ENCODE peak calls at places on chromosomes 6 and 20, in four cellular contexts. K is left ventricle myocardium inferior; C is CD4-positive, CD25-positive, alpha-beta regulatory T cell; E is CD4-positive, alpha-beta memory T cell. Z is an unnamed sample.

GRCh38 chr20:46056970-46057855 is 28.2 kb downstream of the SLC12A5 start:
- DNase-seq in E (no peak), K (peak; percentile 29), C (no peak), Z (no peak)

GRCh38 chr20:63319164-63320040 is 26.4 kb downstream of the COL20A1 start:
- DNase-seq in C (no peak), K (no peak), E (no peak), Z (no peak)

GRCh38 chr6:31720196-31720770 is 1.3 kb downstream of the LY6G6C start:
- DNase-seq in K (no peak), C (no peak), E (no peak), Z (no peak)

GRCh38 chr20:47568019-47568418 is 66.3 kb downstream of the NCOA3 start:
- DNase-seq in E (no peak), K (no peak), C (no peak), Z (no peak)

GRCh38 chr6:35294308-35294945 is 3.2 kb upstream of the DEF6 start:
- DNase-seq in C (peak; percentile 30), K (no peak), E (peak; percentile 54), Z (no peak)

GRCh38 chr20:63706852-63707557 is 771 bp downstream of the ARFRP1 start:
- DNase-seq in K (no peak), E (peak; percentile 63), C (peak; percentile 42), Z (no peak)

GRCh38 chr20:8020314-8021079 is 936 bp upstream of the TMX4 start:
- DNase-seq in K (no peak), E (peak; percentile 75), C (peak; percentile 20), Z (no peak)

GRCh38 chr6:170136541-170137175 is 154.2 kb downstream of the DLL1 start:
- DNase-seq in C (no peak), E (no peak), K (no peak), Z (no peak)

GRCh38 chr20:21712443-21713059 is 7.1 kb downstream of the PAX1 start:
- DNase-seq in C (no peak), E (no peak), K (no peak), Z (no peak)

GRCh38 chr6:70371454-70372105 is 41.7 kb upstream of the FAM135A start:
- DNase-seq in C (no peak), K (no peak), E (peak; percentile 61), Z (no peak)

GRCh38 chr6:135642912-135643311 is 145.4 kb upstream of the AHI1 start:
- DNase-seq in E (no peak), C (no peak), K (no peak), Z (no peak)

GRCh38 chr6:19906161-19906560 is 69.0 kb downstream of the ID4 start:
- DNase-seq in K (no peak), C (no peak), E (no peak), Z (no peak)

GRCh38 chr6:115467726-115468125 is 593.0 kb downstream of the FRK start:
- DNase-seq in K (no peak), E (no peak), C (no peak), Z (no peak)

GRCh38 chr6:139927236-139927635 is 552.8 kb upstream of the CITED2 start:
- DNase-seq in K (no peak), E (peak; percentile 3), C (no peak), Z (no peak)

GRCh38 chr6:82955841-82956240 is 109.8 kb downstream of the UBE3D start:
- DNase-seq in K (no peak), C (no peak), E (no peak), Z (no peak)

GRCh38 chr6:170438861-170439260 is 114.2 kb downstream of the PSMB1 start:
- DNase-seq in E (no peak), K (no peak), C (no peak), Z (no peak)

GRCh38 chr20:63844384-63845025 is 13.4 kb upstream of the ZBTB46 start:
- DNase-seq in C (no peak), K (no peak), E (no peak), Z (no peak)

GRCh38 chr6:3317741-3318211 is 59.0 kb downstream of the PSMG4 start:
- DNase-seq in C (no peak), K (no peak), E (no peak), Z (peak; percentile 38)

GRCh38 chr6:145428656-145429173 is 306.6 kb downstream of the EPM2A start:
- DNase-seq in K (no peak), C (no peak), E (no peak), Z (no peak)

GRCh38 chr20:38245753-38246152 is 14.8 kb downstream of the KIAA1755 start:
- DNase-seq in K (no peak), E (no peak), C (no peak), Z (peak; percentile 39)

GRCh38 chr6:14915888-14916832 is 329.7 kb upstream of the JARID2 start:
- DNase-seq in E (no peak), C (no peak), K (no peak), Z (no peak)

GRCh38 chr20:17495826-17496225 is 35.4 kb downstream of the BFSP1 start:
- DNase-seq in K (no peak), E (no peak), C (no peak), Z (no peak)

GRCh38 chr6:15340775-15341174 is 94.9 kb downstream of the JARID2 start:
- DNase-seq in C (no peak), E (no peak), K (no peak), Z (no peak)

GRCh38 chr20:35297153-35297552 is 4.9 kb upstream of the FAM83C start:
- DNase-seq in K (no peak), E (no peak), C (no peak), Z (no peak)

GRCh38 chr6:34560366-34561226 is 4.5 kb upstream of the SPDEF start:
- DNase-seq in C (no peak), K (peak; percentile 28), E (no peak), Z (no peak)

GRCh38 chr6:20313960-20314530 is 87.6 kb upstream of the E2F3 start:
- DNase-seq in E (no peak), K (no peak), C (no peak), Z (no peak)

GRCh38 chr20:23294166-23294565 is 56.4 kb upstream of the NXT1 start:
- DNase-seq in K (no peak), C (no peak), E (no peak), Z (no peak)

GRCh38 chr6:2979819-2980464 is 8.6 kb upstream of the SERPINB6 start:
- DNase-seq in K (no peak), C (no peak), E (no peak), Z (no peak)

GRCh38 chr20:15889073-15889923 is 684.0 kb downstream of the KIF16B start:
- DNase-seq in C (no peak), K (no peak), E (no peak), Z (no peak)

DNA sequence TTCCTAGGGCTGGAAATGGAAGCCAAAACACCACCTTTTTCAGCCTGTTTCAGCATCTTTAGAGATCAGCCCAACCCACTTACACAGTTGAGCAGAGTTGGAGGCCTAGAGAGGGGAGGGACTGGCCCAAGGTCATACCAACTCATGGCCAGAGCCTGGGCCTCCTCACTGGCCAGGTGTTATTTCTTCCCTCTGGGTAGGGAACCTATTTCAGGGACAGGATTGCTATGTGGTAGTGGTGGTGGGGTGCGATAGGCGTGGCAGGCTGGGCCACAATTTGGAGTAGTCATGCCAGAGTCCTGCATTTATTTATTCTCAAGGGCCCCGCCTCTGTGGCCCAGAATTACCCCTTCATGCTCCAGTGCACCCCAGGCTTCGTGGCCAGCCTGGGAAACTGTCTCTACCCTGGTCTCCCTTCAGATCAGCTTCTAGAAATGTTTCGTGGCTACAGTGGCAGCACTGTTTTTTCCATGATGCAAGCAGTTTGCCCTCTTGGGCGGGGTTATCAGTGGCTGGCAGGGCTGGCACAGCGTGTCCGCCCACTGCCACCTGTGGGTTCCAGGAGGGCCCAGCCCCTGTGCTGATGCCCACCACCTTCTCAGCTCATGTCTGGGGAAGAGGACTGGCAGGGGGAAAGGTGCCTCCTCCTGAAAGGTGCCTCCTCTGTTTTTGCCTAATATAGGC is 6.2 kb downstream of the VEGFA start:
- DNase-seq in C (no peak), E (no peak), K (no peak), Z (no peak)
- H3K27ac ChIP-seq in C (no peak overlapping the region), E (no peak overlapping the region), K (peak overlapping the region; percentile 98), Z (peak overlapping the region; percentile 99)

GRCh38 chr20:50417484-50418235 is 92.5 kb upstream of the PTPN1 start:
- DNase-seq in E (no peak), K (peak; percentile 5), C (no peak), Z (no peak)
- H3K27ac ChIP-seq in E (no peak overlapping the region), K (peak overlapping the region; percentile 98), C (no peak overlapping the region), Z (peak overlapping the region; percentile 99)

GRCh38 chr6:40671338-40672050 is 84.3 kb upstream of the LRFN2 start:
- DNase-seq in C (no peak), E (no peak), K (no peak), Z (no peak)
- H3K27ac ChIP-seq in C (no peak overlapping the region), E (no peak overlapping the region), K (no peak overlapping the region), Z (no peak overlapping the region)

GRCh38 chr20:9218412-9219001 is 149.6 kb downstream of the PLCB4 start:
- DNase-seq in E (no peak), C (no peak), K (no peak), Z (no peak)

GRCh38 chr20:9225879-9226278 is 157.0 kb downstream of the PLCB4 start:
- DNase-seq in C (no peak), E (no peak), K (peak; percentile 28), Z (peak; percentile 7)

GRCh38 chr20:9215539-9215938 is 146.7 kb downstream of the PLCB4 start:
- DNase-seq in C (no peak), K (no peak), E (no peak), Z (no peak)

GRCh38 chr20:9223296-9223695 is 154.4 kb downstream of the PLCB4 start:
- DNase-seq in E (no peak), C (no peak), K (no peak), Z (no peak)

GRCh38 chr20:9220874-9221547 is 152.1 kb downstream of the PLCB4 start:
- DNase-seq in E (no peak), C (no peak), K (no peak), Z (no peak)
- H3K27ac ChIP-seq in E (no peak overlapping the region), C (no peak overlapping the region), K (peak overlapping the region; percentile 1), Z (no peak overlapping the region)

GRCh38 chr6:151447237-151447636 is 4.7 kb downstream of the RMND1 start:
- DNase-seq in K (no peak), C (no peak), E (no peak), Z (no peak)
- H3K27ac ChIP-seq in K (peak overlapping the region; percentile 69), C (no peak overlapping the region), E (no peak overlapping the region), Z (no peak overlapping the region)

DNA sequence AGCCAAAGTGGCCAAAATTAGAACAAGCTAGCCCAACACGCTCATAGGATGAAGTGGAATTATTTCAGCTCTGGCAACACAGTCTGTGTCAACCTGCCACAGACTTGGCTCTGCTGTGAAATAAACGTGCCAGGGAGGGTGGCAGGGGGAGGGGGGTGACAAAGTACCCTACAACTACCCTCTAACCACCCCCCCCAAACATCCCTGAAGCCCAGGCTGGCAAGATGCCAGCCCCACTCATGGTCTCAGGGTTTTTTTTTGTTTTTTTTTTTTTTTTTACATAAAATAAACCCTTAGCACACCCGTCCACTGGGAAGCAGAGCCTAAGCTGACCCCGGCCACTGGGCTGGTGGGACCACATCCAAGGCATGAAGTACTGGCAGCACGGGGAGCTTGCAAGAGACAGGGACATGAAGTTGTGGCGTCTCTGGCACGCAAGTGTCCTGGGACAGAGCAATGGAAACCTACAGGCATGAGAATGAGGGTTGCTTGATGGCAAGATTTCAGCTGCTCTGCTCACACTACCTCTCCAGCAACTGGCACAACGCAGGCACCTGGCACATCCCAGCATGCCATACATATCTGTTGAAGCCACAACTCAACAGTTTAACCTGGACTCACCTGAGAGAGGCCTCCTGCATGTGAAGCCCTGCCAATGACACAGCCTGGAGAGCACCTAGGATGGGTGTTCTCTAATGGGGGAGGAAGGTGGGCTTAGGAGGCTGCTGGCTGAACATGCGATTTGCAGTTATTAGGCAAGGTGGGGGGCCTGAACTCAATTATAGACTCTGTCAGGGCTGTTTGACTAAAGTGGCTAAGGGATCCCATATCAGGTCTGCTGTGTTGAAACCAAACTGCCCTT is 76.4 kb downstream of the TRAM2 start:
- DNase-seq in C (no peak), K (peak; percentile 59), E (no peak), Z (no peak)
- H3K27ac ChIP-seq in C (no peak overlapping the region), K (peak overlapping the region; percentile 88), E (no peak overlapping the region), Z (peak overlapping the region; percentile 80)

GRCh38 chr20:5807431-5807830 is 57.2 kb downstream of the SHLD1 start:
- DNase-seq in E (no peak), K (no peak), C (no peak), Z (no peak)
- H3K27ac ChIP-seq in E (no peak overlapping the region), K (no peak overlapping the region), C (no peak overlapping the region), Z (no peak overlapping the region)

GRCh38 chr6:75290136-75290535 is 5.5 kb upstream of the TMEM30A start:
- DNase-seq in K (no peak), E (no peak), C (no peak), Z (no peak)
- H3K27ac ChIP-seq in K (peak overlapping the region; percentile 42), E (no peak overlapping the region), C (no peak overlapping the region), Z (peak overlapping the region; percentile 58)

Z was measured in gastrocnemius medialis.